ENCODE peak calls at places on chromosomes 12 and 14, in seven cellular contexts. One of them, this sample, is unnamed.

GRCh38 chr12:124694250-124694649 is 126.8 kb upstream of the NCOR2 start:
- DNase-seq in mesendoderm: no peak
- DNase-seq in trophoblast cell: no peak
- DNase-seq in H9: no peak
- DNase-seq in neuronal stem cell: no peak
- DNase-seq in H1: no peak
- DNase-seq in mesenchymal stem cell: no peak
- DNase-seq in this sample: no peak

GRCh38 chr14:92950773-92951172 is 27.8 kb downstream of the CHGA start:
- DNase-seq in H9: no peak
- DNase-seq in H1: no peak
- DNase-seq in neuronal stem cell: no peak
- DNase-seq in trophoblast cell: no peak
- DNase-seq in mesenchymal stem cell: no peak
- DNase-seq in mesendoderm: no peak
- DNase-seq in this sample: no peak

GRCh38 chr12:22312336-22312735 is 22.2 kb downstream of the ST8SIA1 start:
- DNase-seq in mesenchymal stem cell: no peak
- DNase-seq in H1: no peak
- DNase-seq in H9: no peak
- DNase-seq in mesendoderm: no peak
- DNase-seq in trophoblast cell: peak
- DNase-seq in neuronal stem cell: no peak
- DNase-seq in this sample: peak

GRCh38 chr14:71586131-71586893 is 345.9 kb upstream of the RGS6 start:
- DNase-seq in neuronal stem cell: peak
- DNase-seq in H1: no peak
- DNase-seq in mesenchymal stem cell: peak
- DNase-seq in mesendoderm: peak
- DNase-seq in H9: no peak
- DNase-seq in trophoblast cell: peak
- DNase-seq in this sample: peak

GRCh38 chr12:121009744-121010143 is 6.5 kb downstream of the C12orf43 start:
- DNase-seq in H1: no peak
- DNase-seq in neuronal stem cell: peak
- DNase-seq in mesendoderm: peak
- DNase-seq in trophoblast cell: peak
- DNase-seq in H9: peak
- DNase-seq in mesenchymal stem cell: peak
- DNase-seq in this sample: peak

GRCh38 chr12:120468271-120468845 is 1.2 kb downstream of the SRSF9 start:
- DNase-seq in trophoblast cell: peak
- DNase-seq in mesenchymal stem cell: peak
- DNase-seq in mesendoderm: peak
- DNase-seq in neuronal stem cell: peak
- DNase-seq in H1: peak
- DNase-seq in H9: peak
- DNase-seq in this sample: peak

GRCh38 chr14:81296263-81296923 is 75.6 kb upstream of the GTF2A1 start:
- DNase-seq in mesendoderm: no peak
- DNase-seq in mesenchymal stem cell: no peak
- DNase-seq in trophoblast cell: no peak
- DNase-seq in H9: no peak
- DNase-seq in H1: no peak
- DNase-seq in neuronal stem cell: no peak
- DNase-seq in this sample: no peak

GRCh38 chr14:100670017-100670974 is 56.4 kb upstream of the DLK1 start:
- DNase-seq in mesendoderm: no peak
- DNase-seq in trophoblast cell: no peak
- DNase-seq in mesenchymal stem cell: no peak
- DNase-seq in H1: no peak
- DNase-seq in neuronal stem cell: no peak
- DNase-seq in H9: no peak
- DNase-seq in this sample: no peak

GRCh38 chr12:29907486-29907885 is 123.7 kb upstream of the TMTC1 start:
- DNase-seq in trophoblast cell: no peak
- DNase-seq in H1: no peak
- DNase-seq in mesendoderm: no peak
- DNase-seq in H9: no peak
- DNase-seq in neuronal stem cell: no peak
- DNase-seq in mesenchymal stem cell: peak
- DNase-seq in this sample: no peak

GRCh38 chr14:60509438-60510253 is 700 bp downstream of the SIX6 start:
- DNase-seq in mesenchymal stem cell: no peak
- DNase-seq in neuronal stem cell: peak
- DNase-seq in mesendoderm: peak
- DNase-seq in trophoblast cell: no peak
- DNase-seq in H9: peak
- DNase-seq in H1: peak
- DNase-seq in this sample: no peak

GRCh38 chr12:27422697-27423096 is 23.8 kb upstream of the SMCO2 start:
- DNase-seq in neuronal stem cell: no peak
- DNase-seq in H9: no peak
- DNase-seq in mesendoderm: peak
- DNase-seq in trophoblast cell: no peak
- DNase-seq in mesenchymal stem cell: no peak
- DNase-seq in H1: no peak
- DNase-seq in this sample: no peak

GRCh38 chr12:67275380-67275913 is 6.3 kb downstream of the CAND1 start:
- DNase-seq in mesenchymal stem cell: peak
- DNase-seq in trophoblast cell: peak
- DNase-seq in mesendoderm: no peak
- DNase-seq in H1: no peak
- DNase-seq in neuronal stem cell: no peak
- DNase-seq in H9: no peak
- DNase-seq in this sample: no peak

GRCh38 chr14:52078093-52078492 is 9.2 kb upstream of the NID2 start:
- DNase-seq in mesenchymal stem cell: peak
- DNase-seq in trophoblast cell: peak
- DNase-seq in H9: no peak
- DNase-seq in neuronal stem cell: no peak
- DNase-seq in H1: no peak
- DNase-seq in mesendoderm: no peak
- DNase-seq in this sample: peak

GRCh38 chr12:121110211-121110940 is 22.3 kb upstream of the P2RX7 start:
- DNase-seq in neuronal stem cell: peak
- DNase-seq in mesenchymal stem cell: peak
- DNase-seq in H1: peak
- DNase-seq in mesendoderm: peak
- DNase-seq in H9: peak
- DNase-seq in trophoblast cell: peak
- DNase-seq in this sample: peak

GRCh38 chr12:11798856-11799530 is 149.5 kb downstream of the ETV6 start:
- DNase-seq in H9: no peak
- DNase-seq in neuronal stem cell: no peak
- DNase-seq in H1: no peak
- DNase-seq in mesenchymal stem cell: peak
- DNase-seq in mesendoderm: peak
- DNase-seq in trophoblast cell: peak
- DNase-seq in this sample: peak

GRCh38 chr12:103762473-103762872 is 78.6 kb downstream of the NT5DC3 start:
- DNase-seq in H1: no peak
- DNase-seq in mesenchymal stem cell: no peak
- DNase-seq in H9: no peak
- DNase-seq in mesendoderm: no peak
- DNase-seq in trophoblast cell: no peak
- DNase-seq in neuronal stem cell: no peak
- DNase-seq in this sample: no peak
- H3K4ac ChIP-seq in H1: no peak
- H3K4ac ChIP-seq in mesenchymal stem cell: no peak
- H3K4ac ChIP-seq in H9: no peak
- H3K4ac ChIP-seq in mesendoderm: no peak
- H3K4ac ChIP-seq in trophoblast cell: no peak
- H3K4ac ChIP-seq in neuronal stem cell: no peak
- H3K4ac ChIP-seq in this sample: no peak

GRCh38 chr14:34453226-34453625 is 8.8 kb downstream of the SPTSSA start:
- DNase-seq in H1: no peak
- DNase-seq in neuronal stem cell: no peak
- DNase-seq in trophoblast cell: peak
- DNase-seq in mesenchymal stem cell: no peak
- DNase-seq in mesendoderm: no peak
- DNase-seq in H9: no peak
- DNase-seq in this sample: no peak
- H3K4ac ChIP-seq in H1: no peak
- H3K4ac ChIP-seq in neuronal stem cell: no peak
- H3K4ac ChIP-seq in trophoblast cell: no peak
- H3K4ac ChIP-seq in mesenchymal stem cell: no peak
- H3K4ac ChIP-seq in mesendoderm: no peak
- H3K4ac ChIP-seq in H9: no peak
- H3K4ac ChIP-seq in this sample: no peak

GRCh38 chr12:70451528-70451927 is 85.4 kb downstream of the KCNMB4 start:
- DNase-seq in H9: no peak
- DNase-seq in mesenchymal stem cell: no peak
- DNase-seq in H1: no peak
- DNase-seq in mesendoderm: no peak
- DNase-seq in neuronal stem cell: no peak
- DNase-seq in trophoblast cell: no peak
- DNase-seq in this sample: no peak
- H3K4ac ChIP-seq in H9: no peak
- H3K4ac ChIP-seq in mesenchymal stem cell: no peak
- H3K4ac ChIP-seq in H1: no peak
- H3K4ac ChIP-seq in mesendoderm: no peak
- H3K4ac ChIP-seq in neuronal stem cell: no peak
- H3K4ac ChIP-seq in trophoblast cell: no peak
- H3K4ac ChIP-seq in this sample: no peak

DNA sequence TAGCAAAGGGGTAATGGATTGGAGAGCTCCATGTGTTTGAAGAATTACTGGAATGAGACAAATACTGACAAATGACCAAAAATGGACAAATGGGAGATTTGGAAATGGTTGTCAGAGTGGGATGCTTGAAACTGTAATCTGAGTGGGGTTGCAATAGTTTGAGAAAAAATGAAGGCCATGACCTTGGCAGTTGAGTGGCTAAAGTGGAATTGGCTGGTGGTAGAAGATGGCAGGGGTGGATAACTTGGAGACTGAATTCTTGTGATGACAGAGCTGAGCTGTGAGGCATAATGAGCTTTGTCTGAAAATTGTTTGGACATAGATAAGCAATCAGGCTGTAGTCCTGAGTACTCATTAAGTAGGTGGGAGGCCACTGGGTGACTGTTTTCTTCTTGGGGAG is 222.5 kb upstream of the PRICKLE1 start:
- DNase-seq in neuronal stem cell: no peak
- DNase-seq in H9: no peak
- DNase-seq in trophoblast cell: peak
- DNase-seq in mesenchymal stem cell: no peak
- DNase-seq in mesendoderm: no peak
- DNase-seq in H1: no peak
- DNase-seq in this sample: no peak
- H3K4ac ChIP-seq in neuronal stem cell: no peak
- H3K4ac ChIP-seq in H9: no peak
- H3K4ac ChIP-seq in trophoblast cell: no peak
- H3K4ac ChIP-seq in mesenchymal stem cell: no peak
- H3K4ac ChIP-seq in mesendoderm: no peak
- H3K4ac ChIP-seq in H1: no peak
- H3K4ac ChIP-seq in this sample: peak

GRCh38 chr12:38653650-38654049 is 251.7 kb downstream of the CPNE8 start:
- DNase-seq in H1: no peak
- DNase-seq in neuronal stem cell: no peak
- DNase-seq in trophoblast cell: no peak
- DNase-seq in H9: no peak
- DNase-seq in mesendoderm: no peak
- DNase-seq in mesenchymal stem cell: no peak
- DNase-seq in this sample: no peak

GRCh38 chr12:38648813-38649212 is 256.6 kb downstream of the CPNE8 start:
- DNase-seq in mesendoderm: peak
- DNase-seq in H1: no peak
- DNase-seq in neuronal stem cell: no peak
- DNase-seq in H9: no peak
- DNase-seq in trophoblast cell: no peak
- DNase-seq in mesenchymal stem cell: no peak
- DNase-seq in this sample: no peak
- H3K4ac ChIP-seq in mesendoderm: no peak
- H3K4ac ChIP-seq in H1: no peak
- H3K4ac ChIP-seq in neuronal stem cell: no peak
- H3K4ac ChIP-seq in H9: no peak
- H3K4ac ChIP-seq in trophoblast cell: no peak
- H3K4ac ChIP-seq in mesenchymal stem cell: no peak
- H3K4ac ChIP-seq in this sample: no peak

GRCh38 chr14:65536781-65537423 is 124.4 kb downstream of the FUT8 start:
- DNase-seq in mesendoderm: no peak
- DNase-seq in H1: no peak
- DNase-seq in mesenchymal stem cell: no peak
- DNase-seq in neuronal stem cell: no peak
- DNase-seq in H9: no peak
- DNase-seq in trophoblast cell: no peak
- DNase-seq in this sample: no peak
- H3K4ac ChIP-seq in mesendoderm: no peak
- H3K4ac ChIP-seq in H1: no peak
- H3K4ac ChIP-seq in mesenchymal stem cell: no peak
- H3K4ac ChIP-seq in neuronal stem cell: no peak
- H3K4ac ChIP-seq in H9: no peak
- H3K4ac ChIP-seq in trophoblast cell: no peak
- H3K4ac ChIP-seq in this sample: no peak

DNA sequence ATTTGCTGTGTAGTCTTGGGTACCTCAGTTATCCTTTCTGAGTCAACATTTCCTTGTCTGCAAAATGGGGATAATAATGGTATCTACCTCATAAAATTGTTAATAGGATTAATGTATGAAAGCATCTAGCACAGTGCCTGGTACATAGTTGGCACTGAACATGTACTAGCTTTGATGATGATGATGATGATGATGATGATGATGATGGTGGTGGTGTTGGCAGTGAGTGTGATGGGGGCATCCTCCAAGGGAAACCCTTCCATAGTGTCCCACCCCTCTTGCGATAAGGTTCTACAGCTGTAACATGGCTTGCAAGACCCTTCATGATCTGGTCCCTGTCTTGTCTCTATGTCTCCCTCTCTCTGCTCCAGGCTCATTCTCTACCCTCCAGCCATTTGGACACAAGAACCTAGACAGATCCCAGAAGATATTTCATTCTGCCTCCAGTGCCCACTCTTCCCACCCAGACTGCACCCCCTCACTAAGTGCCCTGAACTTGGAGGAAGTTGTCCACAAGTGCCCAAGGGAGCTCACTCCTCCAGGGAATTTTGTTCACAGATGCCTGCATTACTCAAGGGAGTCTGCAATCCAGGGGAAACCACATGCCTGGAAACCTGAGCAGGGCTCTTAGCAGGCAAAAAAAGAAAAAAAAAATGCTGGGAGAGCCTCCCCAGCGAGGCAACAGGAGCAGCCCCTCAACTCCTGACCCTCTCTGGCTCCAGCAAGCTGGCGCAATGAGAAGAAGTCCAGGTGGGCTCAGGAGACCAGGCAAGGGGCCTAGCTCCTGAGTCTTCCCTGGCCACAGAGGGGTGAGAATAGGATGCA is 10.1 kb upstream of the BDKRB1 start:
- DNase-seq in mesendoderm: no peak
- DNase-seq in trophoblast cell: peak
- DNase-seq in H1: no peak
- DNase-seq in H9: no peak
- DNase-seq in mesenchymal stem cell: peak
- DNase-seq in neuronal stem cell: no peak
- DNase-seq in this sample: peak
- H3K4ac ChIP-seq in mesendoderm: no peak
- H3K4ac ChIP-seq in trophoblast cell: no peak
- H3K4ac ChIP-seq in H1: no peak
- H3K4ac ChIP-seq in H9: no peak
- H3K4ac ChIP-seq in mesenchymal stem cell: peak
- H3K4ac ChIP-seq in neuronal stem cell: no peak
- H3K4ac ChIP-seq in this sample: peak

GRCh38 chr12:72692338-72692737 is 420.2 kb downstream of the TRHDE start:
- DNase-seq in trophoblast cell: no peak
- DNase-seq in mesendoderm: no peak
- DNase-seq in H1: no peak
- DNase-seq in mesenchymal stem cell: no peak
- DNase-seq in neuronal stem cell: no peak
- DNase-seq in H9: no peak
- DNase-seq in this sample: no peak
- H3K4ac ChIP-seq in trophoblast cell: no peak
- H3K4ac ChIP-seq in mesendoderm: no peak
- H3K4ac ChIP-seq in H1: no peak
- H3K4ac ChIP-seq in mesenchymal stem cell: no peak
- H3K4ac ChIP-seq in neuronal stem cell: no peak
- H3K4ac ChIP-seq in H9: no peak
- H3K4ac ChIP-seq in this sample: no peak

This sample was measured in IMR-90.